ENCODE peak calls at places on chromosomes 16 and 17, in six cellular contexts. One of them, this sample, is unnamed.

GRCh38 chr16:5875416-5875815 is 777.8 kb upstream of the EEF2KMT start:
- DNase-seq in NCI-H774: no peak
- DNase-seq in activated CD8-positive, alpha-beta memory T cell treated with anti-CD3 and anti-CD28 coated beads for 24 hours: no peak
- DNase-seq in ELR: no peak
- DNase-seq in GF-D8: no peak
- DNase-seq in activated naive CD4-positive, alpha-beta T cell treated with anti-CD3 and anti-CD28 coated beads, Interleukin-2, amount 10 ng/mL, durations not matched to agents 7 days and 5 days: no peak
- DNase-seq in this sample: no peak

GRCh38 chr17:37068266-37068665 is 119.5 kb downstream of the AATF start:
- DNase-seq in ELR: no peak
- DNase-seq in activated naive CD4-positive, alpha-beta T cell treated with anti-CD3 and anti-CD28 coated beads, Interleukin-2, amount 10 ng/mL, durations not matched to agents 7 days and 5 days: no peak
- DNase-seq in NCI-H774: no peak
- DNase-seq in GF-D8: no peak
- DNase-seq in activated CD8-positive, alpha-beta memory T cell treated with anti-CD3 and anti-CD28 coated beads for 24 hours: no peak
- DNase-seq in this sample: no peak

GRCh38 chr17:67637901-67638641 is 79.7 kb upstream of the NOL11 start:
- DNase-seq in NCI-H774: no peak
- DNase-seq in activated CD8-positive, alpha-beta memory T cell treated with anti-CD3 and anti-CD28 coated beads for 24 hours: no peak
- DNase-seq in activated naive CD4-positive, alpha-beta T cell treated with anti-CD3 and anti-CD28 coated beads, Interleukin-2, amount 10 ng/mL, durations not matched to agents 7 days and 5 days: no peak
- DNase-seq in GF-D8: no peak
- DNase-seq in ELR: no peak
- DNase-seq in this sample: peak; percentile 33

GRCh38 chr16:22329199-22329695 is 32.0 kb downstream of the POLR3E start:
- DNase-seq in GF-D8: no peak
- DNase-seq in activated CD8-positive, alpha-beta memory T cell treated with anti-CD3 and anti-CD28 coated beads for 24 hours: no peak
- DNase-seq in activated naive CD4-positive, alpha-beta T cell treated with anti-CD3 and anti-CD28 coated beads, Interleukin-2, amount 10 ng/mL, durations not matched to agents 7 days and 5 days: no peak
- DNase-seq in NCI-H774: no peak
- DNase-seq in ELR: no peak
- DNase-seq in this sample: no peak

GRCh38 chr17:68697850-68698313 is 96.7 kb upstream of the FAM20A start:
- DNase-seq in GF-D8: no peak
- DNase-seq in ELR: no peak
- DNase-seq in NCI-H774: no peak
- DNase-seq in activated CD8-positive, alpha-beta memory T cell treated with anti-CD3 and anti-CD28 coated beads for 24 hours: no peak
- DNase-seq in activated naive CD4-positive, alpha-beta T cell treated with anti-CD3 and anti-CD28 coated beads, Interleukin-2, amount 10 ng/mL, durations not matched to agents 7 days and 5 days: no peak
- DNase-seq in this sample: no peak

GRCh38 chr16:1614226-1615102 is 2.3 kb downstream of the CRAMP1 start:
- DNase-seq in activated CD8-positive, alpha-beta memory T cell treated with anti-CD3 and anti-CD28 coated beads for 24 hours: peak; percentile 60
- DNase-seq in NCI-H774: no peak
- DNase-seq in ELR: peak; percentile 54
- DNase-seq in GF-D8: no peak
- DNase-seq in activated naive CD4-positive, alpha-beta T cell treated with anti-CD3 and anti-CD28 coated beads, Interleukin-2, amount 10 ng/mL, durations not matched to agents 7 days and 5 days: peak; percentile 56
- DNase-seq in this sample: no peak

GRCh38 chr16:68596266-68596665 is 48.8 kb upstream of the CDH3 start:
- DNase-seq in NCI-H774: no peak
- DNase-seq in GF-D8: no peak
- DNase-seq in activated naive CD4-positive, alpha-beta T cell treated with anti-CD3 and anti-CD28 coated beads, Interleukin-2, amount 10 ng/mL, durations not matched to agents 7 days and 5 days: no peak
- DNase-seq in ELR: no peak
- DNase-seq in activated CD8-positive, alpha-beta memory T cell treated with anti-CD3 and anti-CD28 coated beads for 24 hours: no peak
- DNase-seq in this sample: no peak

GRCh38 chr17:57783338-57783742 is 38.2 kb upstream of the CCDC182 start:
- DNase-seq in activated naive CD4-positive, alpha-beta T cell treated with anti-CD3 and anti-CD28 coated beads, Interleukin-2, amount 10 ng/mL, durations not matched to agents 7 days and 5 days: peak; percentile 87
- DNase-seq in NCI-H774: peak; percentile 78
- DNase-seq in ELR: peak; percentile 69
- DNase-seq in GF-D8: no peak
- DNase-seq in activated CD8-positive, alpha-beta memory T cell treated with anti-CD3 and anti-CD28 coated beads for 24 hours: peak; percentile 89
- DNase-seq in this sample: peak; percentile 49

GRCh38 chr17:40303706-40304450 is 5.1 kb upstream of the RARA start:
- DNase-seq in activated CD8-positive, alpha-beta memory T cell treated with anti-CD3 and anti-CD28 coated beads for 24 hours: no peak
- DNase-seq in ELR: peak; percentile 41
- DNase-seq in GF-D8: no peak
- DNase-seq in activated naive CD4-positive, alpha-beta T cell treated with anti-CD3 and anti-CD28 coated beads, Interleukin-2, amount 10 ng/mL, durations not matched to agents 7 days and 5 days: no peak
- DNase-seq in NCI-H774: no peak
- DNase-seq in this sample: no peak

GRCh38 chr16:88375236-88376052 is 7.3 kb upstream of the ZNF469 start:
- DNase-seq in GF-D8: no peak
- DNase-seq in NCI-H774: no peak
- DNase-seq in ELR: no peak
- DNase-seq in activated CD8-positive, alpha-beta memory T cell treated with anti-CD3 and anti-CD28 coated beads for 24 hours: no peak
- DNase-seq in activated naive CD4-positive, alpha-beta T cell treated with anti-CD3 and anti-CD28 coated beads, Interleukin-2, amount 10 ng/mL, durations not matched to agents 7 days and 5 days: no peak
- DNase-seq in this sample: no peak

GRCh38 chr16:610513-611381 is 20.0 kb upstream of the WFIKKN1 start:
- DNase-seq in GF-D8: no peak
- DNase-seq in NCI-H774: no peak
- DNase-seq in activated naive CD4-positive, alpha-beta T cell treated with anti-CD3 and anti-CD28 coated beads, Interleukin-2, amount 10 ng/mL, durations not matched to agents 7 days and 5 days: peak; percentile 58
- DNase-seq in ELR: no peak
- DNase-seq in activated CD8-positive, alpha-beta memory T cell treated with anti-CD3 and anti-CD28 coated beads for 24 hours: peak; percentile 83
- DNase-seq in this sample: peak; percentile 70

GRCh38 chr16:11689031-11689840 is 21.0 kb downstream of the SNN start:
- DNase-seq in activated naive CD4-positive, alpha-beta T cell treated with anti-CD3 and anti-CD28 coated beads, Interleukin-2, amount 10 ng/mL, durations not matched to agents 7 days and 5 days: no peak
- DNase-seq in activated CD8-positive, alpha-beta memory T cell treated with anti-CD3 and anti-CD28 coated beads for 24 hours: peak; percentile 45
- DNase-seq in ELR: no peak
- DNase-seq in GF-D8: no peak
- DNase-seq in NCI-H774: no peak
- DNase-seq in this sample: peak; percentile 16

GRCh38 chr16:84286568-84287220 is 8.0 kb upstream of the WFDC1 start:
- DNase-seq in NCI-H774: no peak
- DNase-seq in activated CD8-positive, alpha-beta memory T cell treated with anti-CD3 and anti-CD28 coated beads for 24 hours: no peak
- DNase-seq in GF-D8: no peak
- DNase-seq in activated naive CD4-positive, alpha-beta T cell treated with anti-CD3 and anti-CD28 coated beads, Interleukin-2, amount 10 ng/mL, durations not matched to agents 7 days and 5 days: no peak
- DNase-seq in ELR: no peak
- DNase-seq in this sample: no peak

GRCh38 chr17:8976638-8977037 is 11.1 kb upstream of the PIK3R5 start:
- DNase-seq in activated CD8-positive, alpha-beta memory T cell treated with anti-CD3 and anti-CD28 coated beads for 24 hours: no peak
- DNase-seq in GF-D8: no peak
- DNase-seq in NCI-H774: peak; percentile 69
- DNase-seq in ELR: no peak
- DNase-seq in activated naive CD4-positive, alpha-beta T cell treated with anti-CD3 and anti-CD28 coated beads, Interleukin-2, amount 10 ng/mL, durations not matched to agents 7 days and 5 days: no peak
- DNase-seq in this sample: no peak